ENCODE peak calls at places on chromosomes 16 and 17, in eight cellular contexts. M, D, N, H, E, C, O and X are unnamed samples.

GRCh38 chr16:82876951-82877350 is 250.2 kb downstream of the CDH13 start:
- DNase-seq in O (no peak), C (no peak), M (no peak), D (no peak), H (no peak), E (no peak), N (no peak), X (no peak)

GRCh38 chr17:44235583-44235936 is 16.1 kb upstream of the UBTF start:
- DNase-seq in E (no peak), H (no peak), M (no peak), C (no peak), O (no peak), N (peak), D (no peak), X (no peak)

GRCh38 chr16:68136515-68136914 is 51.3 kb downstream of the NFATC3 start:
- DNase-seq in N (no peak), M (no peak), C (no peak), O (no peak), D (no peak), E (no peak), H (no peak), X (no peak)

GRCh38 chr17:64128787-64129514 is 993 bp downstream of the ERN1 start:
- DNase-seq in E (peak), D (no peak), C (no peak), M (no peak), O (peak), N (peak), H (peak), X (peak)

GRCh38 chr17:76927982-76928381 is 59.8 kb downstream of the MGAT5B start:
- DNase-seq in E (no peak), D (no peak), C (no peak), N (no peak), O (no peak), M (no peak), H (no peak), X (no peak)

GRCh38 chr16:27781195-27781524 is 231.2 kb downstream of the KATNIP start:
- DNase-seq in O (no peak), D (no peak), M (no peak), C (no peak), H (no peak), N (no peak), E (no peak), X (no peak)

GRCh38 chr17:35879748-35880654 is at the start of gene CCL5:
- DNase-seq in E (no peak), N (no peak), O (no peak), C (no peak), H (no peak), D (peak), M (no peak), X (peak)

GRCh38 chr16:89166696-89167424 is 4.7 kb upstream of the CDH15 start:
- DNase-seq in H (no peak), N (no peak), C (no peak), D (no peak), O (no peak), E (no peak), M (no peak), X (no peak)

GRCh38 chr16:50304467-50305440 is 38.4 kb downstream of the ADCY7 start:
- DNase-seq in H (no peak), O (peak), C (no peak), M (no peak), N (no peak), D (no peak), E (no peak), X (no peak)

GRCh38 chr17:4822835-4823234 is 10.3 kb upstream of the MINK1 start:
- DNase-seq in M (no peak), E (no peak), H (no peak), N (no peak), D (no peak), C (no peak), O (no peak), X (no peak)

GRCh38 chr17:39887078-39887477 is 19.1 kb downstream of the ZPBP2 start:
- DNase-seq in E (no peak), N (no peak), C (no peak), M (no peak), H (no peak), D (no peak), O (no peak), X (no peak)

GRCh38 chr17:77136420-77136767 is 4.4 kb upstream of the SEC14L1 start:
- DNase-seq in E (no peak), N (no peak), O (no peak), D (no peak), H (no peak), C (no peak), M (no peak), X (no peak)

GRCh38 chr16:4160663-4161436 is 44.6 kb upstream of the ADCY9 start:
- DNase-seq in E (no peak), D (no peak), N (peak), O (no peak), H (peak), C (no peak), M (no peak), X (no peak)

GRCh38 chr17:72445055-72445991 is 324.5 kb downstream of the SOX9 start:
- DNase-seq in H (no peak), O (no peak), D (no peak), C (no peak), E (no peak), N (no peak), M (no peak), X (no peak)

GRCh38 chr17:29358421-29358820 is 31.7 kb upstream of the TAOK1 start:
- DNase-seq in N (no peak), H (no peak), M (no peak), D (no peak), E (no peak), C (no peak), O (no peak), X (no peak)